ENCODE peak calls at places on chromosomes 12 and 14, in five cellular contexts. R is Panc1, U is body of pancreas, Q is aorta, A is H1. H is an unnamed sample.

GRCh38 chr12:23008613-23009012 is 383.6 kb downstream of the ETNK1 start:
- DNase-seq in R (no peak), U (no peak), Q (no peak), A (no peak), H (no peak)

GRCh38 chr12:124939428-124940142 is 25.1 kb upstream of the UBC start:
- DNase-seq in A (peak; percentile 90), R (peak; percentile 95), Q (peak; percentile 95), U (peak; percentile 91), H (no peak)

GRCh38 chr12:26034371-26035142 is 76.1 kb downstream of the RASSF8 start:
- DNase-seq in A (no peak), U (no peak), R (no peak), Q (no peak), H (no peak)

GRCh38 chr14:79831198-79831890 is 380.0 kb downstream of the DIO2 start:
- DNase-seq in Q (no peak), A (no peak), R (no peak), U (peak; percentile 8), H (no peak)

GRCh38 chr14:50601405-50601804 is 41.5 kb downstream of the ATL1 start:
- DNase-seq in U (no peak), A (no peak), Q (no peak), R (no peak), H (no peak)

GRCh38 chr14:85634205-85634604 is 104.3 kb downstream of the FLRT2 start:
- DNase-seq in Q (no peak), A (no peak), R (no peak), U (no peak), H (no peak)

GRCh38 chr12:109741970-109742372 is 28.3 kb downstream of the FAM222A start:
- DNase-seq in U (peak; percentile 2), R (no peak), A (no peak), Q (peak; percentile 23), H (no peak)

GRCh38 chr14:103624860-103625259 is 4.2 kb upstream of the KLC1 start:
- DNase-seq in Q (peak; percentile 94), A (no peak), U (peak; percentile 35), R (no peak), H (no peak)

GRCh38 chr12:52278931-52279682 is 4.7 kb downstream of the KRT86 start:
- DNase-seq in U (peak; percentile 79), A (peak; percentile 33), R (no peak), Q (peak; percentile 95), H (peak; percentile 79)

GRCh38 chr12:62256408-62257079 is 3.7 kb upstream of the USP15 start:
- DNase-seq in A (no peak), Q (no peak), U (peak; percentile 49), R (no peak), H (no peak)

GRCh38 chr12:113259499-113259953 is 38.3 kb downstream of the TPCN1 start:
- DNase-seq in U (peak; percentile 87), A (no peak), Q (peak; percentile 83), R (no peak), H (peak; percentile 45)

GRCh38 chr12:107352347-107353081 is 259.2 kb upstream of the CRY1 start:
- DNase-seq in U (peak; percentile 16), Q (no peak), A (no peak), R (no peak), H (no peak)

GRCh38 chr14:68604361-68604730 is 188.5 kb downstream of the ZFP36L1 start:
- DNase-seq in U (no peak), R (no peak), A (no peak), Q (no peak), H (no peak)

GRCh38 chr12:124938606-124939427 is 24.4 kb upstream of the UBC start:
- DNase-seq in Q (peak; percentile 81), U (peak; percentile 79), A (no peak), R (no peak), H (no peak)

GRCh38 chr12:2417761-2418160 is 365.0 kb downstream of the CACNA1C start:
- DNase-seq in Q (no peak), R (no peak), A (peak; percentile 13), U (no peak), H (no peak)

GRCh38 chr12:19431407-19432308 is 7.6 kb upstream of the AEBP2 start:
- DNase-seq in A (no peak), U (no peak), R (no peak), Q (no peak), H (no peak)

GRCh38 chr14:58922211-58922940 is 266.1 kb upstream of the DAAM1 start:
- DNase-seq in A (no peak), R (no peak), Q (no peak), U (no peak), H (no peak)

GRCh38 chr12:43241971-43242370 is 310.0 kb downstream of the ADAMTS20 start:
- DNase-seq in Q (no peak), U (no peak), R (no peak), A (no peak), H (no peak)

GRCh38 chr14:90444077-90444696 is 47.4 kb downstream of the CALM1 start:
- DNase-seq in U (peak; percentile 58), A (no peak), R (no peak), Q (peak; percentile 46), H (no peak)

GRCh38 chr14:90695997-90696681 is 120.1 kb downstream of the TTC7B start:
- DNase-seq in U (no peak), R (no peak), A (no peak), Q (no peak), H (no peak)

GRCh38 chr12:1915082-1915968 is 3.1 kb downstream of the CACNA2D4 start:
- DNase-seq in A (no peak), U (no peak), Q (peak; percentile 59), R (no peak), H (no peak)

GRCh38 chr14:24695265-24696241 is 61.6 kb upstream of the GZMB start:
- DNase-seq in Q (no peak), R (no peak), A (no peak), U (peak; percentile 35), H (no peak)

GRCh38 chr14:74476107-74476506 is 17.0 kb downstream of the NPC2 start:
- DNase-seq in A (no peak), R (no peak), U (peak; percentile 21), Q (no peak), H (no peak)

GRCh38 chr14:22780941-22781605 is 14.6 kb downstream of the OXA1L start:
- DNase-seq in Q (no peak), R (no peak), A (no peak), U (no peak), H (no peak)

GRCh38 chr14:81673930-81674329 is 140.3 kb upstream of the SEL1L start:
- DNase-seq in U (no peak), R (no peak), Q (no peak), A (no peak), H (no peak)

GRCh38 chr12:19967486-19967885 is 400.9 kb upstream of the PDE3A start:
- DNase-seq in A (no peak), R (no peak), U (peak; percentile 36), Q (no peak), H (no peak)

GRCh38 chr12:64514456-64514855 is 62.5 kb downstream of the TBK1 start:
- DNase-seq in U (no peak), R (no peak), A (no peak), Q (no peak), H (no peak)

GRCh38 chr12:39372929-39373328 is 70.0 kb downstream of the KIF21A start:
- DNase-seq in R (no peak), A (no peak), U (no peak), Q (no peak), H (no peak)

DNA sequence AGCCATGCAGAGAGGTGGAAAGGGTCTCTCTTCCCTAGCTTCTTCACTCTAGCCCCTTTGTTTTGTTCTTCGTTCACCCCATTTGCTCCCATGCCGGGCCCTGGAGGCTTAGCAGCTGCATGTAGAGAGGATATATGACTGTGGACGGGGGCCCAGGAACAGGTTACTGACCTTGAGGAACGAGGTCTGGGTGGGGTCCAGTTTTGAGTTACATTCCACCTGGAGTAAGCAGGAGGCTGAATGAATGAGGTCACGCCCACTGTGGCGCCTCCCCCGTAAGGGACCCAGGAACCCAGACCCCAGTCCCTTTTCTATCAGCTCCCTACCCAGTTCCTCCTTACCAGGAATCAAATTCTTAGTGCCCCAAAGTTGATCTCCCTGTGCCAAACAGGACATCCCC is 6.6 kb downstream of the NDRG2 start:
- DNase-seq in R (no peak), Q (no peak), A (no peak), U (no peak), H (no peak)
- H3K27ac ChIP-seq in R (no peak overlapping the region), Q (no peak overlapping the region), A (no peak overlapping the region), U (no peak overlapping the region), H (no peak overlapping the region)

GRCh38 chr12:117059156-117059555 is 40.1 kb downstream of the TESC start:
- DNase-seq in U (no peak), R (no peak), Q (no peak), A (no peak), H (peak; percentile 59)

GRCh38 chr12:117061555-117062079 is 37.6 kb downstream of the TESC start:
- DNase-seq in Q (no peak), R (no peak), A (no peak), U (no peak), H (no peak)

GRCh38 chr12:117060236-117060926 is 38.8 kb downstream of the TESC start:
- DNase-seq in U (no peak), Q (no peak), A (no peak), R (no peak), H (no peak)

GRCh38 chr12:117058442-117059072 is 40.7 kb downstream of the TESC start:
- DNase-seq in U (no peak), Q (no peak), A (no peak), R (no peak), H (no peak)

DNA sequence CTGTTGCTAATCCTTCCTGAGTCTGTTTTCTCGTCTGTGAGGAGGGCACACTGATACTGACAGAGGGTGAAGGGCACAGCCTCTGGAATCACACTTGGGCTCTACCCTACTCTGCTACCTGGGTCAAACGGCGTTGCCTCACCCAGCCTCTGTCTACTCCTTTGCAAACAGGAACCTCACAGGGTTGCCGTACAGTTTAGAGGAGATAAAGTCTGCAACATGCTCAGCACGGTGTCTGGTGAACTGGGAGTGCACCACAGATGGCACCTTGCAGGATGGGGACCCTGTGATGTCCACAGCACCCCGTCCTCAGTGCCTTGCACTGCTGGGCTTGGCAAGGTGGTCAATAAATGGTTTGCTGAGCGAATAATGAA is 38.3 kb downstream of the TESC start:
- DNase-seq in A (no peak), Q (no peak), R (no peak), U (no peak), H (no peak)
- H3K27ac ChIP-seq in A (no peak overlapping the region), Q (no peak overlapping the region), R (no peak overlapping the region), U (peak overlapping the region; percentile 21), H (no peak overlapping the region)

GRCh38 chr12:67942704-67943103 is 46.5 kb upstream of the IFNG-AS1 start:
- DNase-seq in R (no peak), Q (no peak), A (no peak), U (no peak), H (no peak)
- H3K27ac ChIP-seq in R (no peak overlapping the region), Q (no peak overlapping the region), A (no peak overlapping the region), U (no peak overlapping the region), H (no peak overlapping the region)

DNA sequence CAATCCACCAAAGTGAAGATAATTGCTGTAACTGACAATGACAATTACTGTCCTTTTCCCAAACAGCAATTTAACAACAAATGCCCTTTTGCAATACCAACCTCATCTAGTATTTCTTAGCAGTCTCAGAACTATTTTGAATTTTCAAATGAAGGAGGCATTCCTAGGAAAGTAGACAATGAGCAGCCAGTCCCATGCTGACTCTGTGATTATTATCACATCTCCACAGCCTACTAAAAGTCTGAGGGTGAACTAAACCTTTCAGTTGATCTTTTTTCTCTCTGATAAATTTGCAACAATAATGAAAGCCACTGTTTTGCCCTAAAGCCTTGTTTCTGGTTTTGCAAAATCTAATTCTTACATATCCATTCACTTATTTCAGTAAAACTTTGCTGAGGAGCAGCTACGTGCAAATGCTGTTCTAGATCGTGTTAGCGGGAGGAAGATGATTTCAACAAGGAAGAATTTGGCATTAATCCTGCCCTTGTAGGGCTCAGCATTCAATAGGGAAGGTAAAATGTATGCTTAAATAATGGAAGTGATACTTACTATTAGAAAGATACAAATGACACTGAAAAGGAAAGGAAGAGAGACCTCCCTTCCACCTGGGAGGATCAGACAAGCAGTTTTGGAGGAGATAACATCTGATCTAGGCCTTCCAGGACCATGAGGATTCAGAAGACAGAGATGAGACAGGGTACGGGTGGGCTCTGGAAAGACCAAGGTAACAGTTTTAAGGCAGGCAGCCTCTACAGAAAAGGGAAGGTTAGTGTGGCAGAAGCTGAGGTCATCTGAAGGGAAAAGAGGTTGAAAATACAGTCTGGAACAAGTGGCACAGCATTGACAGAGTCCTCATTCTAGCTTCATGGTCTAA is 47.4 kb downstream of the SLC38A1 start:
- DNase-seq in Q (no peak), U (no peak), R (no peak), A (no peak), H (no peak)
- H3K27ac ChIP-seq in Q (no peak overlapping the region), U (no peak overlapping the region), R (no peak overlapping the region), A (no peak overlapping the region), H (no peak overlapping the region)